ENCODE peak calls at places on chromosomes 5 and 9, in nine cellular contexts. One of them, this sample, is unnamed.

GRCh38 chr5:65811895-65812294 is 89.9 kb downstream of the NLN start:
- DNase-seq in AG09309: no peak
- DNase-seq in astrocyte of the spinal cord: no peak
- DNase-seq in heart right ventricle: no peak
- DNase-seq in right atrium auricular region: no peak
- DNase-seq in gastrocnemius medialis: no peak
- DNase-seq in right lobe of liver: no peak
- DNase-seq in dorsolateral prefrontal cortex: no peak
- DNase-seq in BE2C: no peak
- DNase-seq in this sample: no peak

GRCh38 chr9:122227576-122227903 is 1.2 kb downstream of the LHX6 start:
- DNase-seq in AG09309: no peak
- DNase-seq in astrocyte of the spinal cord: no peak
- DNase-seq in heart right ventricle: no peak
- DNase-seq in right atrium auricular region: no peak
- DNase-seq in gastrocnemius medialis: no peak
- DNase-seq in right lobe of liver: no peak
- DNase-seq in dorsolateral prefrontal cortex: no peak
- DNase-seq in BE2C: no peak
- DNase-seq in this sample: no peak

GRCh38 chr5:124905256-124905655 is 158.8 kb upstream of the ZNF608 start:
- DNase-seq in AG09309: no peak
- DNase-seq in astrocyte of the spinal cord: no peak
- DNase-seq in heart right ventricle: no peak
- DNase-seq in right atrium auricular region: no peak
- DNase-seq in gastrocnemius medialis: no peak
- DNase-seq in right lobe of liver: no peak
- DNase-seq in dorsolateral prefrontal cortex: no peak
- DNase-seq in BE2C: no peak
- DNase-seq in this sample: no peak

GRCh38 chr5:71922584-71923106 is 184.6 kb upstream of the MAP1B start:
- DNase-seq in AG09309: no peak
- DNase-seq in astrocyte of the spinal cord: peak
- DNase-seq in heart right ventricle: no peak
- DNase-seq in right atrium auricular region: no peak
- DNase-seq in gastrocnemius medialis: no peak
- DNase-seq in right lobe of liver: no peak
- DNase-seq in dorsolateral prefrontal cortex: no peak
- DNase-seq in BE2C: no peak
- DNase-seq in this sample: no peak

GRCh38 chr5:124403281-124403680 is 343.2 kb downstream of the ZNF608 start:
- DNase-seq in AG09309: no peak
- DNase-seq in astrocyte of the spinal cord: no peak
- DNase-seq in heart right ventricle: no peak
- DNase-seq in right atrium auricular region: no peak
- DNase-seq in gastrocnemius medialis: no peak
- DNase-seq in right lobe of liver: no peak
- DNase-seq in dorsolateral prefrontal cortex: no peak
- DNase-seq in BE2C: no peak
- DNase-seq in this sample: no peak

GRCh38 chr5:80961376-80962281 is 1.5 kb downstream of the RASGRF2 start:
- DNase-seq in AG09309: no peak
- DNase-seq in astrocyte of the spinal cord: peak
- DNase-seq in heart right ventricle: no peak
- DNase-seq in right atrium auricular region: no peak
- DNase-seq in gastrocnemius medialis: no peak
- DNase-seq in right lobe of liver: no peak
- DNase-seq in dorsolateral prefrontal cortex: no peak
- DNase-seq in BE2C: no peak
- DNase-seq in this sample: no peak

GRCh38 chr5:78495800-78496199 is 135.4 kb downstream of the SCAMP1 start:
- DNase-seq in AG09309: no peak
- DNase-seq in astrocyte of the spinal cord: no peak
- DNase-seq in heart right ventricle: no peak
- DNase-seq in right atrium auricular region: no peak
- DNase-seq in gastrocnemius medialis: no peak
- DNase-seq in right lobe of liver: no peak
- DNase-seq in dorsolateral prefrontal cortex: no peak
- DNase-seq in BE2C: no peak
- DNase-seq in this sample: no peak

GRCh38 chr5:121725450-121725849 is 126.2 kb upstream of the FTMT start:
- DNase-seq in AG09309: no peak
- DNase-seq in astrocyte of the spinal cord: no peak
- DNase-seq in heart right ventricle: no peak
- DNase-seq in right atrium auricular region: no peak
- DNase-seq in gastrocnemius medialis: no peak
- DNase-seq in right lobe of liver: no peak
- DNase-seq in dorsolateral prefrontal cortex: no peak
- DNase-seq in BE2C: no peak
- DNase-seq in this sample: no peak

GRCh38 chr5:139138790-139139189 is 59.4 kb downstream of the SIL1 start:
- DNase-seq in AG09309: no peak
- DNase-seq in astrocyte of the spinal cord: peak
- DNase-seq in heart right ventricle: no peak
- DNase-seq in right atrium auricular region: no peak
- DNase-seq in gastrocnemius medialis: peak
- DNase-seq in right lobe of liver: peak
- DNase-seq in dorsolateral prefrontal cortex: no peak
- DNase-seq in BE2C: no peak
- DNase-seq in this sample: no peak

GRCh38 chr9:91589101-91589553 is 165.5 kb upstream of the NFIL3 start:
- DNase-seq in AG09309: peak
- DNase-seq in astrocyte of the spinal cord: peak
- DNase-seq in heart right ventricle: no peak
- DNase-seq in right atrium auricular region: no peak
- DNase-seq in gastrocnemius medialis: peak
- DNase-seq in right lobe of liver: no peak
- DNase-seq in dorsolateral prefrontal cortex: no peak
- DNase-seq in BE2C: no peak
- DNase-seq in this sample: peak

GRCh38 chr9:133711428-133712220 is 26.5 kb downstream of the SARDH start:
- DNase-seq in AG09309: no peak
- DNase-seq in astrocyte of the spinal cord: peak
- DNase-seq in heart right ventricle: no peak
- DNase-seq in right atrium auricular region: peak
- DNase-seq in gastrocnemius medialis: peak
- DNase-seq in right lobe of liver: peak
- DNase-seq in dorsolateral prefrontal cortex: peak
- DNase-seq in BE2C: peak
- DNase-seq in this sample: peak

GRCh38 chr5:72141440-72142271 is 34.4 kb downstream of the MAP1B start:
- DNase-seq in AG09309: peak
- DNase-seq in astrocyte of the spinal cord: peak
- DNase-seq in heart right ventricle: no peak
- DNase-seq in right atrium auricular region: no peak
- DNase-seq in gastrocnemius medialis: no peak
- DNase-seq in right lobe of liver: no peak
- DNase-seq in dorsolateral prefrontal cortex: no peak
- DNase-seq in BE2C: peak
- DNase-seq in this sample: no peak

GRCh38 chr5:172106511-172107356 is 81.3 kb downstream of the STK10 start:
- DNase-seq in AG09309: no peak
- DNase-seq in astrocyte of the spinal cord: peak
- DNase-seq in heart right ventricle: peak
- DNase-seq in right atrium auricular region: no peak
- DNase-seq in gastrocnemius medialis: no peak
- DNase-seq in right lobe of liver: peak
- DNase-seq in dorsolateral prefrontal cortex: no peak
- DNase-seq in BE2C: peak
- DNase-seq in this sample: peak

GRCh38 chr9:129458663-129459549 is 162.0 kb downstream of the C9orf50 start:
- DNase-seq in AG09309: no peak
- DNase-seq in astrocyte of the spinal cord: no peak
- DNase-seq in heart right ventricle: peak
- DNase-seq in right atrium auricular region: no peak
- DNase-seq in gastrocnemius medialis: peak
- DNase-seq in right lobe of liver: peak
- DNase-seq in dorsolateral prefrontal cortex: peak
- DNase-seq in BE2C: peak
- DNase-seq in this sample: peak

GRCh38 chr9:116391306-116391900 is 237.8 kb downstream of the PAPPA start:
- DNase-seq in AG09309: peak
- DNase-seq in astrocyte of the spinal cord: peak
- DNase-seq in heart right ventricle: no peak
- DNase-seq in right atrium auricular region: no peak
- DNase-seq in gastrocnemius medialis: no peak
- DNase-seq in right lobe of liver: no peak
- DNase-seq in dorsolateral prefrontal cortex: no peak
- DNase-seq in BE2C: no peak
- DNase-seq in this sample: no peak

GRCh38 chr5:39148983-39149534 is 70.3 kb downstream of the FYB1 start:
- DNase-seq in AG09309: no peak
- DNase-seq in astrocyte of the spinal cord: no peak
- DNase-seq in heart right ventricle: no peak
- DNase-seq in right atrium auricular region: no peak
- DNase-seq in gastrocnemius medialis: no peak
- DNase-seq in right lobe of liver: no peak
- DNase-seq in dorsolateral prefrontal cortex: no peak
- DNase-seq in BE2C: no peak
- DNase-seq in this sample: no peak

DNA sequence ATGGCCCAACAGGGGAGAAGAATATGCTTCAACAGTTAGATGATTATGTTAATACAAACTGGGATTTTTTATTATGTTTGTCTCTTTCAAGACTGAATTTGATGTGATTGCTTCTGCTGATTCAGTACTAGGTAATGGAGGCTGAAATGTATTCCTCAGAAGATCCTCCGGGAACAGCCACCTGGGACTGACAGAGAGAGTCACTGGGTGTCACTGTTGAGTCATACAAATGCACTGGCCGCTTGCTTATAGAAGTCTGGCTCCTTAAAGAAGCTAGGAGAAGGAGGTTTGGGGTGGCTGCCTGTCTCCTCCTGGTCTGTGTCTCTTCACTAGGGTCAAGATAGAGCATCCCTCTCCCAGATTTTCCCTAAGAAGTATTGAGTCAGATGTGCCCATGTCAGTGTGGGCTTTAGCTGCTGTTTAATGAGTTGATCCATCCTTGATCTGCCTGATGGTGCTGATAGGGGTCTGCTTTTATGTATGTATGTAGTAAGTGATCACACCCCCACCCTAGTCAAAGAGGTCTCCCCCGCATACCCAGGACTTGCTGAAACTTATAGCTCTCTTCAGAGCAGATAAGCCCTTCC is 773.4 kb downstream of the BRINP1 start:
- DNase-seq in AG09309: no peak
- DNase-seq in astrocyte of the spinal cord: peak
- DNase-seq in heart right ventricle: no peak
- DNase-seq in right atrium auricular region: no peak
- DNase-seq in gastrocnemius medialis: no peak
- DNase-seq in right lobe of liver: no peak
- DNase-seq in dorsolateral prefrontal cortex: peak
- DNase-seq in BE2C: no peak
- DNase-seq in this sample: no peak
- TF ChIP-seq CTCF in AG09309: no peak
- TF ChIP-seq CTCF in astrocyte of the spinal cord: peak
- TF ChIP-seq CTCF in heart right ventricle: no peak
- TF ChIP-seq CTCF in right atrium auricular region: no peak
- TF ChIP-seq CTCF in gastrocnemius medialis: no peak
- TF ChIP-seq CTCF in right lobe of liver: peak
- TF ChIP-seq CTCF in dorsolateral prefrontal cortex: peak
- TF ChIP-seq CTCF in BE2C: peak
- TF ChIP-seq CTCF in this sample: no peak

DNA sequence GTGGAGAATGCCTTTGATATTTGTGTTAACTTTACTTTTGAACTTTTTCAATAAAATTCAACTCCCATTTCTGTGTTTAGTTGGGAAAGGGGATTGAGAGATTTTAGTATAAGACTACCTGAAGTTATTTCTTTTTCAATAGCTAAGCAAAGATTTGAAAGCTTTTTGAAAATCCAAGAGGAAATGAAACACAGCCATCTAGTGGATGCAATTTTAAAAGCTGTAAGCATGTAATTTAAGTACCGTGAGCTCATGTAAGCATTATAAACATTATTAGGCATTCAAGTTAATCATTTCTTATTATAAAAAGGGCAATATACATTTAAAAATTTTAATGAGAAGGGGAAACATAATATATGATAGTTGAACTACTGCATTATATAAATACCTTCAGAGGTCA is 69.8 kb downstream of the CCDC171 start:
- DNase-seq in AG09309: no peak
- DNase-seq in astrocyte of the spinal cord: peak
- DNase-seq in heart right ventricle: no peak
- DNase-seq in right atrium auricular region: no peak
- DNase-seq in gastrocnemius medialis: no peak
- DNase-seq in right lobe of liver: no peak
- DNase-seq in dorsolateral prefrontal cortex: no peak
- DNase-seq in BE2C: no peak
- DNase-seq in this sample: no peak
- TF ChIP-seq CTCF in AG09309: peak
- TF ChIP-seq CTCF in astrocyte of the spinal cord: peak
- TF ChIP-seq CTCF in heart right ventricle: no peak
- TF ChIP-seq CTCF in right atrium auricular region: no peak
- TF ChIP-seq CTCF in gastrocnemius medialis: no peak
- TF ChIP-seq CTCF in right lobe of liver: peak
- TF ChIP-seq CTCF in dorsolateral prefrontal cortex: peak
- TF ChIP-seq CTCF in BE2C: peak
- TF ChIP-seq CTCF in this sample: no peak

DNA sequence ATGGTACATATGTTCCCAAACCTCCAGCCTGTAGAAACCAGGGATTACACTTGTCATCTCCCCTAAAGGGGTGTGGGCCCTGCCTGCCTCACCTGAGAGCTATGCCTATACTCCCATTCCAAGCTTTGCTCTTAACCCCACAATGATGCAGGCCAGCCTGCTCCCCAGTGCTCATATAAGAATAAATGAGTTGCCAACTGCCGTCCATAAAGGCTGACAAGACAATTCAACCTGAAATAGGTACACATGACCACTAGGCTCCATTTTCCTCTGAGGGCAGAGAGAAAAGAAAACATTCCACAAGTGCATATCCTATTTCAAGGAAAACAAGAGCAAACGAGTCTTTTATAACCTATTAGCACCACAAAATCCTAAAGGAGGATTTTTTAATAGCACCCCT is 28.4 kb downstream of the SKP1 start:
- DNase-seq in AG09309: no peak
- DNase-seq in astrocyte of the spinal cord: no peak
- DNase-seq in heart right ventricle: no peak
- DNase-seq in right atrium auricular region: no peak
- DNase-seq in gastrocnemius medialis: no peak
- DNase-seq in right lobe of liver: no peak
- DNase-seq in dorsolateral prefrontal cortex: no peak
- DNase-seq in BE2C: no peak
- DNase-seq in this sample: no peak
- TF ChIP-seq CTCF in AG09309: no peak
- TF ChIP-seq CTCF in astrocyte of the spinal cord: no peak
- TF ChIP-seq CTCF in heart right ventricle: no peak
- TF ChIP-seq CTCF in right atrium auricular region: no peak
- TF ChIP-seq CTCF in gastrocnemius medialis: no peak
- TF ChIP-seq CTCF in right lobe of liver: no peak
- TF ChIP-seq CTCF in dorsolateral prefrontal cortex: no peak
- TF ChIP-seq CTCF in BE2C: no peak
- TF ChIP-seq CTCF in this sample: no peak

DNA sequence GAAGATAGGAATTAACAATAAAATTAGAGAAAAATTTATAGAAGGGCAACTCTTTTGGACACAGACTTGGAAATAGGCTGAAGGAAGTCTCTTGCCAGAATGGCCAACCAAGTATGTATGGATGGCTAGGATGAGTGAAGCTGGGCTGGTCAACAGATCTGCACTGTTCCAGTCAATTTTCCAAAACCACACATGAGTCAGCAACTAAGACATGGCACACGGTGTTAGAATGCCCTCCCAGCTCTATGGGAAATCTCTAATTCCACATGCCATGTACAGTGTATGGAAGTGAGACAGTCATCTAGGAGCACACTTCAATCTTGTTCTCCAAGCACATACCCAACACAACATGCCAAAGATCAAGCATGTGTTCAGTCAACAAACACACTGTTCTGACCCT is 129.6 kb downstream of the GLIS3 start:
- DNase-seq in AG09309: no peak
- DNase-seq in astrocyte of the spinal cord: peak
- DNase-seq in heart right ventricle: no peak
- DNase-seq in right atrium auricular region: no peak
- DNase-seq in gastrocnemius medialis: no peak
- DNase-seq in right lobe of liver: no peak
- DNase-seq in dorsolateral prefrontal cortex: no peak
- DNase-seq in BE2C: no peak
- DNase-seq in this sample: no peak
- TF ChIP-seq CTCF in AG09309: no peak
- TF ChIP-seq CTCF in astrocyte of the spinal cord: no peak
- TF ChIP-seq CTCF in heart right ventricle: no peak
- TF ChIP-seq CTCF in right atrium auricular region: no peak
- TF ChIP-seq CTCF in gastrocnemius medialis: no peak
- TF ChIP-seq CTCF in right lobe of liver: no peak
- TF ChIP-seq CTCF in dorsolateral prefrontal cortex: no peak
- TF ChIP-seq CTCF in BE2C: no peak
- TF ChIP-seq CTCF in this sample: no peak

This sample was measured in spleen.